ENCODE peak calls at places on chromosomes 7 and 10, in nine cellular contexts. O is caudate nucleus; F is T-helper 1 cell; L is AG04449; G is stimulated activated naive CD8-positive, alpha-beta T cell treated with anti-CD3 and anti-CD28 coated beads, Interleukin-15, amount 100 ng/mL, for 72 hours; N is natural killer cell treated with Interleukin-12 subunit alpha and Interleukin-12 subunit beta and Interleukin-15 and Interleukin-18, amount 100 ng/mL, for 72 hours; Z is NCI-H748 treated with DMSO at 0.1 percent for 48 hours; D is DMS 273 treated with DMSO at 0.1 percent for 48 hours; I is EL. K is an unnamed sample.

GRCh38 chr7:122651451-122651850 is 47.5 kb downstream of the RNF133 start:
- DNase-seq in G (no peak), F (no peak), Z (no peak), D (no peak), N (no peak), L (no peak), I (no peak), O (no peak), K (no peak)

GRCh38 chr10:110786172-110786571 is 85.6 kb upstream of the PDCD4 start:
- DNase-seq in I (no peak), D (no peak), Z (no peak), L (no peak), F (no peak), O (no peak), N (no peak), G (no peak), K (no peak)

GRCh38 chr7:45636733-45637132 is 62.6 kb downstream of the ADCY1 start:
- DNase-seq in Z (no peak), G (no peak), N (no peak), D (no peak), O (no peak), F (no peak), L (no peak), I (no peak), K (no peak)

GRCh38 chr10:98030991-98031431 is 590 bp upstream of the CRTAC1 start:
- DNase-seq in L (no peak), O (no peak), D (no peak), G (no peak), Z (no peak), N (no peak), F (no peak), I (no peak), K (no peak)

GRCh38 chr7:522071-522937 is 2.7 kb upstream of the PDGFA start:
- DNase-seq in G (peak; percentile 33), N (no peak), F (no peak), L (no peak), O (peak; percentile 37), Z (peak; percentile 26), I (peak; percentile 32), D (peak; percentile 27), K (no peak)

GRCh38 chr10:88442681-88443080 is 140.4 kb downstream of the RNLS start:
- DNase-seq in N (no peak), D (no peak), F (no peak), I (no peak), L (no peak), G (no peak), O (no peak), Z (no peak), K (no peak)

GRCh38 chr7:32239764-32240163 is 169.6 kb upstream of the PDE1C start:
- DNase-seq in G (no peak), F (no peak), N (no peak), D (no peak), O (no peak), L (no peak), Z (no peak), I (no peak), K (no peak)

GRCh38 chr10:116146374-116146773 is 126.6 kb downstream of the GFRA1 start:
- DNase-seq in G (no peak), N (no peak), I (peak; percentile 66), F (no peak), L (no peak), Z (no peak), O (no peak), D (no peak), K (no peak)

GRCh38 chr7:22402250-22402649 is 45.3 kb upstream of the RAPGEF5 start:
- DNase-seq in D (no peak), F (no peak), N (no peak), L (no peak), Z (no peak), G (no peak), O (no peak), I (no peak), K (no peak)

GRCh38 chr7:151727579-151728285 is 149.2 kb downstream of the PRKAG2 start:
- DNase-seq in I (peak; percentile 98), D (no peak), L (peak; percentile 81), G (peak; percentile 47), O (no peak), Z (no peak), N (no peak), F (no peak), K (peak; percentile 87)

GRCh38 chr10:3783721-3784432 is 1.1 kb downstream of the KLF6 start:
- DNase-seq in I (peak; percentile 74), Z (peak; percentile 86), F (no peak), O (no peak), G (no peak), D (peak; percentile 41), L (no peak), N (peak; percentile 70), K (peak; percentile 87)

GRCh38 chr10:32340596-32341180 is 6.3 kb downstream of the EPC1 start:
- DNase-seq in F (no peak), I (no peak), L (no peak), D (no peak), O (no peak), G (no peak), N (no peak), Z (no peak), K (no peak)

GRCh38 chr7:17682586-17682985 is 257.7 kb downstream of the SNX13 start:
- DNase-seq in G (no peak), F (no peak), N (no peak), O (no peak), D (no peak), I (peak; percentile 22), Z (no peak), L (no peak), K (no peak)

GRCh38 chr10:90319188-90319914 is 538.5 kb downstream of the HTR7 start:
- DNase-seq in D (no peak), O (peak; percentile 2), Z (no peak), I (peak; percentile 88), N (no peak), L (peak; percentile 34), G (no peak), F (no peak), K (no peak)

GRCh38 chr10:4240641-4241197 is 455.7 kb upstream of the KLF6 start:
- DNase-seq in Z (no peak), D (no peak), I (peak; percentile 90), O (no peak), G (no peak), N (no peak), L (peak; percentile 84), F (no peak), K (no peak)

GRCh38 chr7:108308276-108308675 is 148.0 kb downstream of the NRCAM start:
- DNase-seq in L (no peak), O (no peak), Z (no peak), D (no peak), N (no peak), G (no peak), F (no peak), I (no peak), K (no peak)

GRCh38 chr7:23955600-23956149 is 245.7 kb downstream of the STK31 start:
- DNase-seq in D (no peak), N (no peak), Z (no peak), F (no peak), L (no peak), I (peak; percentile 13), G (no peak), O (no peak), K (no peak)

GRCh38 chr10:33047655-33048054 is 89.6 kb upstream of the ITGB1 start:
- DNase-seq in I (no peak), O (no peak), Z (no peak), L (no peak), D (no peak), G (no peak), F (no peak), N (no peak), K (no peak)

GRCh38 chr7:29500719-29501118 is 62.9 kb upstream of the PRR15 start:
- DNase-seq in I (no peak), G (no peak), N (no peak), O (no peak), L (no peak), F (no peak), D (no peak), Z (no peak), K (no peak)

GRCh38 chr10:72058989-72059842 is 29.1 kb downstream of the SPOCK2 start:
- DNase-seq in N (no peak), F (no peak), G (no peak), Z (no peak), I (no peak), D (no peak), O (no peak), L (no peak), K (no peak)

GRCh38 chr7:155190608-155191536 is 106.8 kb upstream of the INSIG1 start:
- DNase-seq in I (peak; percentile 34), D (no peak), N (peak; percentile 64), O (no peak), F (no peak), L (no peak), G (peak; percentile 53), Z (no peak), K (peak; percentile 78)

GRCh38 chr10:63478564-63478963 is 12.8 kb upstream of the JMJD1C start:
- DNase-seq in O (no peak), D (no peak), Z (no peak), N (no peak), I (no peak), G (no peak), L (no peak), F (no peak), K (no peak)